ENCODE peak calls at places on chromosome 2, in six cellular contexts. A is ovary, M is suprapubic skin, O is K562, Y is right lobe of liver, E is Peyer's patch. F is an unnamed sample.

GRCh38 chr2:231605607-231606091 is 13.0 kb downstream of the TEX44 start:
- DNase-seq in A (no peak), M (no peak), O (no peak), Y (no peak), E (no peak), F (no peak)

GRCh38 chr2:223054193-223054781 is 2.3 kb downstream of the KCNE4 start:
- DNase-seq in A (peak; percentile 30), M (peak; percentile 89), O (no peak), Y (no peak), E (no peak), F (no peak)

GRCh38 chr2:73981081-73981968 is 3.4 kb upstream of the TET3 start:
- DNase-seq in A (no peak), M (no peak), O (peak; percentile 90), Y (peak; percentile 59), E (peak; percentile 33), F (no peak)

GRCh38 chr2:112793449-112793978 is 9.2 kb upstream of the IL1A start:
- DNase-seq in A (no peak), M (no peak), O (no peak), Y (no peak), E (no peak), F (no peak)

GRCh38 chr2:150230004-150230403 is 257.5 kb downstream of the RND3 start:
- DNase-seq in A (no peak), M (no peak), O (no peak), Y (no peak), E (no peak), F (no peak)

GRCh38 chr2:238239872-238240760 is at the start of gene HES6:
- DNase-seq in A (peak; percentile 79), M (peak; percentile 90), O (peak; percentile 92), Y (peak; percentile 91), E (peak; percentile 84), F (peak; percentile 27)

GRCh38 chr2:105447476-105447875 is 48.6 kb upstream of the FHL2 start:
- DNase-seq in A (no peak), M (no peak), O (no peak), Y (no peak), E (no peak), F (no peak)

GRCh38 chr2:156319811-156320490 is 12.6 kb downstream of the NR4A2 start:
- DNase-seq in A (no peak), M (no peak), O (peak; percentile 77), Y (peak; percentile 75), E (no peak), F (no peak)

GRCh38 chr2:85799215-85799956 is 45.6 kb downstream of the ATOH8 start:
- DNase-seq in A (no peak), M (peak; percentile 75), O (no peak), Y (peak; percentile 98), E (no peak), F (no peak)

GRCh38 chr2:97816411-97816810 is 103.0 kb downstream of the ZAP70 start:
- DNase-seq in A (no peak), M (no peak), O (no peak), Y (no peak), E (no peak), F (no peak)

DNA sequence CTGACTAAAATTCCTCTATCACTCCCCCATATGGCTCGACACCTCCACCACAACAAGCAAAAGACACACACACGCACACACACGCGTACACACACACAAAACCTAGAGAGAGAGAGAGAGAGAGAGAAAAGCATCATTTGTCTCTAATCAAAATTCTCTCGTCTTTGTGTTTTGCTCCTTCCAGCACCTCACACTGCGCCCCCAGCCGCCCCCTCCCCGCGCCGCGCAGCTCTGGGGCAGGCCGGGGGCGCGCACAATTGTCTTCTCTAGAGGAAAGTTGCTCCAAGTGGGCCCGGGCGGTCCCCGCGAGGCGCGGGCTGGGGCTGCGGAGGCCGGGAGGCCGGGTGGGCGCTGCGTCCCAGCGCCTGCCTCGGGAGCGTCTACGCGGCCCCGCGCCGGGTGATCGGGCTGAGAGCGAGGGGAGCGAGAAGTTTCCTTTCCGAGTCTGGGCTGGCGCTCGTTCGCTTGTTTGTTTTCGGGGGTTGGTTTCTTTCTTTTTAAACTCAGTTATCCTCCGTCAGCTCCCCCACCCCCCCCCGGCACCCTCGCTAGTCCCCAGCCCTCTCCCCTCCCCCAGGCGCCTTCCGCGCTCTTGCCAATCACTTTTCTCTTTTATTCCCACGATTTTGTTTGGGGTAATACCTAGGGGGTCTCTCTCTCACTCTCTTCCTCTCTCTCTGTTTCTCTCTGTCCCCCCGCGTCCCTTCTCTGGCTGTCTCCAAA is 4.1 kb downstream of the ZEB2 start:
- DNase-seq in A (peak; percentile 68), M (no peak), O (peak; percentile 61), Y (no peak), E (peak; percentile 28), F (no peak)
- TF ChIP-seq POLR2A in A (no peak), M (no peak), O (peak; percentile 33), Y (no peak), E (no peak), F (no peak)

GRCh38 chr2:235005023-235005422 is 53.2 kb downstream of the SH3BP4 start:
- DNase-seq in A (no peak), M (no peak), O (no peak), Y (no peak), E (no peak), F (no peak)
- H3K27ac ChIP-seq in A (no peak overlapping the region), M (no peak overlapping the region), O (no peak overlapping the region), Y (peak overlapping the region; percentile 72), E (no peak overlapping the region), F (no peak overlapping the region)

DNA sequence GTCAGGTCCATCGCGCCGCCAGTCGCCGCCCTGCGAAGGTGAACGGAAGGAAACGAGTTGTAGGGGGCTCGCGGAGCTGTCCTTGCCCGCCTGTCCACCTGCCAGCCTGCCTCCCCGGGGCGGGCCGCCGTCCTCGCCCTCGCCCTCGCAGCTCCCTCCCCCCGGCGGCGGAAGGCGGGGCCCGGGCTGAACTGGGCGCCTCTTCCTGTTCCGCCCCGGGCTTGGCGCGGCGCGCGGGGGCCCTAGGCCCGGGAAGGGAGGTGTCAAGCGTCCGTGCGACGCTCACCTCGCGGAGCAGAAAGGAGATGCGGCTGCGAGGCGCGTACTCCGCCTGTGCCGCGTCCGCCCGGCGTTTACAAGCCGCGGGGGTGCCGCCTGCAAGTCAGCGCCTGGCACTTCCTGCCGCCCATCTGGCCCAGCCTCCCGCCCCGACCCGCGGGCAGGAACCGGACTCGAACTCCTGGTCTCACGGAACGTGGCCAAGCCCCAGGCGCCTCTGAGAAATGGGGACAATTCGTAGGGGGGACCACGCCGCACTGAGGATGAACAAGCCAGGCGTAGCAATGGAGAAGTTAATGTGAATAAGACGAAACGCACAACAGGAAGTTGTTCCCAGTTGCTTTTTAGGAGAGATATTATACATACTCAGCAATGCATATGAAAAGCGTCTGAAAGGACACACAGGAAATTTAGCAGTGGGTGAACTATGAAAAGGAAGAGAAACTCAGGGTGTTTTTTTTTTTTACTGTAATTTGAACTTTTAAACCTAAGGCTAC is at the start of gene CNPPD1:
- DNase-seq in A (peak; percentile 89), M (peak; percentile 92), O (peak; percentile 89), Y (peak; percentile 94), E (peak; percentile 86), F (peak; percentile 48)
- TF ChIP-seq POLR2A in A (peak; percentile 99), M (peak; percentile 88), O (peak; percentile 76), Y (peak; percentile 94), E (peak; percentile 97), F (peak; percentile 91)

GRCh38 chr2:15673919-15674636 is 82.4 kb downstream of the DDX1 start:
- DNase-seq in A (no peak), M (no peak), O (no peak), Y (no peak), E (no peak), F (no peak)
- H3K27ac ChIP-seq in A (no peak overlapping the region), M (no peak overlapping the region), O (no peak overlapping the region), Y (peak overlapping the region; percentile 15), E (no peak overlapping the region), F (peak overlapping the region; percentile 22)

GRCh38 chr2:197215988-197216979 is 94.3 kb downstream of the ANKRD44 start:
- DNase-seq in A (no peak), M (no peak), O (no peak), Y (no peak), E (no peak), F (no peak)
- TF ChIP-seq POLR2A in A (no peak), M (no peak), O (no peak), Y (peak; percentile 29), E (no peak), F (no peak)

GRCh38 chr2:12701786-12702660 is 14.7 kb upstream of the TRIB2 start:
- DNase-seq in A (no peak), M (no peak), O (no peak), Y (no peak), E (no peak), F (no peak)

GRCh38 chr2:12705230-12705629 is 11.5 kb upstream of the TRIB2 start:
- DNase-seq in A (no peak), M (no peak), O (peak; percentile 43), Y (no peak), E (no peak), F (no peak)

GRCh38 chr2:12704378-12704777 is 12.4 kb upstream of the TRIB2 start:
- DNase-seq in A (no peak), M (no peak), O (no peak), Y (no peak), E (no peak), F (no peak)

GRCh38 chr2:12700989-12701388 is 15.7 kb upstream of the TRIB2 start:
- DNase-seq in A (no peak), M (no peak), O (no peak), Y (no peak), E (no peak), F (no peak)

DNA sequence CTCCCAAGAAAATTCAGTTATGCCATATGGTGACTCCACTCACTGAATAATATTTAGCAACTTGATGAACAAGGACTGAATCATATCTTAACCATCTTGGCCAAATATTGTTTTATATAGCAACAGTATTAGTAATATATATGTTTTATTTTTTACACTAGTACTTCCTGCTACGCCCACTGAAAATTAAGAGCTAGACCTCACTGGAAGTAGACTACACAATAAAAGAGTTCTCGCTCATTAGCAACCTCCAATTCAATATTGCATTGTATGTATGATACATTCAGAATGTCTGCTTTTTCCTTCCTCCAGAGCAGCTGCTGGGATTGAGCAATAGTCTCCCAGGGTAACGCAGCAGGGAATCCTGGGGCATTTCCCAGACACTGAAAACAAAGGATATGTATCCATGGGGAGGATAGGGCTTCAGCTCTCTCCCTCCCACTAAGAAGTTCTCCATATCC is 14.0 kb upstream of the TRIB2 start:
- DNase-seq in A (no peak), M (no peak), O (no peak), Y (no peak), E (no peak), F (no peak)
- H3K27ac ChIP-seq in A (no peak overlapping the region), M (no peak overlapping the region), O (no peak overlapping the region), Y (no peak overlapping the region), E (no peak overlapping the region), F (peak overlapping the region; percentile 59)

GRCh38 chr2:176115883-176116813 is at the start of gene HOXD10:
- DNase-seq in A (peak; percentile 65), M (no peak), O (peak; percentile 37), Y (no peak), E (no peak), F (no peak)
- TF ChIP-seq POLR2A in A (no peak), M (no peak), O (no peak), Y (no peak), E (no peak), F (no peak)

F was measured in esophagus squamous epithelium.